ENCODE peak calls at places on chromosomes 1 and 21, in six cellular contexts. W is small intestine; A is CD4-positive, alpha-beta memory T cell; K is CD8-positive, alpha-beta memory T cell; T is lung; E is heart right ventricle. X is an unnamed sample. For H3K4me1, the result is how much of the 10 kb centered on the place peaks cover.

GRCh38 chr1:180229483-180230415 is at the start of gene LHX4:
- DNase-seq in W (no peak), A (no peak), K (no peak), T (no peak), E (no peak), X (peak)

GRCh38 chr1:55204997-55205396 is 10.2 kb downstream of the USP24 start:
- DNase-seq in W (peak), A (no peak), K (no peak), T (no peak), E (no peak), X (no peak)

GRCh38 chr1:21042920-21043605 is 133.6 kb downstream of the EIF4G3 start:
- DNase-seq in W (no peak), A (no peak), K (no peak), T (no peak), E (no peak), X (no peak)

GRCh38 chr21:42263591-42264131 is 44.7 kb downstream of the ABCG1 start:
- DNase-seq in W (no peak), A (no peak), K (no peak), T (peak), E (peak), X (peak)

GRCh38 chr1:22107126-22107525 is 35.8 kb downstream of the WNT4 start:
- DNase-seq in W (no peak), A (no peak), K (no peak), T (no peak), E (no peak), X (no peak)

GRCh38 chr1:229643996-229644748 is 18.1 kb downstream of the URB2 start:
- DNase-seq in W (no peak), A (no peak), K (no peak), T (no peak), E (no peak), X (no peak)

GRCh38 chr1:19344372-19344810 is 32.3 kb downstream of the SLC66A1 start:
- DNase-seq in W (peak), A (peak), K (peak), T (no peak), E (peak), X (peak)

GRCh38 chr1:183310753-183311465 is 107.3 kb downstream of the NMNAT2 start:
- DNase-seq in W (no peak), A (no peak), K (no peak), T (no peak), E (no peak), X (no peak)

GRCh38 chr1:186409091-186409490 is 33.5 kb downstream of the ODR4 start:
- DNase-seq in W (no peak), A (no peak), K (no peak), T (no peak), E (no peak), X (no peak)

GRCh38 chr1:76949503-76949902 is 82.2 kb downstream of the ST6GALNAC5 start:
- DNase-seq in W (no peak), A (no peak), K (no peak), T (no peak), E (no peak), X (no peak)

GRCh38 chr1:23428136-23428905 is 3.8 kb upstream of the TCEA3 start:
- DNase-seq in W (no peak), A (no peak), K (no peak), T (no peak), E (no peak), X (no peak)

GRCh38 chr21:44532712-44533111 is 7.3 kb downstream of the KRTAP10-1 start:
- DNase-seq in W (no peak), A (no peak), K (no peak), T (no peak), E (no peak), X (no peak)

GRCh38 chr1:228993106-228993505 is 257.8 kb downstream of the RHOU start:
- DNase-seq in W (no peak), A (no peak), K (no peak), T (no peak), E (no peak), X (no peak)

GRCh38 chr1:43067233-43067745 is 104.8 kb downstream of the EBNA1BP2 start:
- DNase-seq in W (no peak), A (no peak), K (no peak), T (no peak), E (no peak), X (no peak)

GRCh38 chr1:155038602-155039307 is 5.1 kb downstream of the DCST1 start:
- DNase-seq in W (peak), A (no peak), K (no peak), T (no peak), E (no peak), X (no peak)

GRCh38 chr1:201329286-201329685 is 46.0 kb downstream of the PKP1 start:
- DNase-seq in W (no peak), A (no peak), K (no peak), T (no peak), E (no peak), X (no peak)

GRCh38 chr1:215279682-215280081 is 197.1 kb downstream of the KCNK2 start:
- DNase-seq in W (no peak), A (no peak), K (no peak), T (no peak), E (no peak), X (no peak)

GRCh38 chr1:177686929-177687328 is 282.9 kb downstream of the SEC16B start:
- DNase-seq in W (no peak), A (no peak), K (no peak), T (no peak), E (no peak), X (no peak)

GRCh38 chr1:115768549-115768948 is at the start of gene CASQ2:
- DNase-seq in W (no peak), A (no peak), K (no peak), T (no peak), E (peak), X (peak)

GRCh38 chr1:22275211-22275610 is 132.3 kb upstream of the WNT4 start:
- DNase-seq in W (no peak), A (no peak), K (no peak), T (no peak), E (no peak), X (no peak)

GRCh38 chr1:62064831-62065230 is 129.8 kb upstream of the L1TD1 start:
- DNase-seq in W (no peak), A (no peak), K (no peak), T (no peak), E (no peak), X (no peak)

GRCh38 chr1:23169727-23170335 is 1.2 kb upstream of the LUZP1 start:
- DNase-seq in W (peak), A (no peak), K (no peak), T (peak), E (peak), X (peak)

GRCh38 chr1:195867638-195868037 is 740.6 kb downstream of the KCNT2 start:
- DNase-seq in W (no peak), A (no peak), K (no peak), T (no peak), E (no peak), X (no peak)

GRCh38 chr1:24908591-24909259 is 21.4 kb downstream of the RUNX3 start:
- DNase-seq in W (no peak), A (no peak), K (no peak), T (no peak), E (no peak), X (no peak)

GRCh38 chr1:44559361-44559760 is 114.9 kb downstream of the TMEM53 start:
- DNase-seq in W (no peak), A (no peak), K (no peak), T (no peak), E (no peak), X (no peak)

GRCh38 chr1:167011560-167012191 is 22.6 kb downstream of the MAEL start:
- DNase-seq in W (no peak), A (no peak), K (no peak), T (no peak), E (no peak), X (no peak)

GRCh38 chr1:24536391-24536840 is 19.5 kb upstream of the NCMAP start:
- DNase-seq in W (peak), A (peak), K (peak), T (no peak), E (no peak), X (no peak)

GRCh38 chr1:19466112-19466561 is 19.2 kb downstream of the CAPZB start:
- DNase-seq in W (peak), A (no peak), K (no peak), T (no peak), E (no peak), X (no peak)

GRCh38 chr1:26015358-26015757 is 6.2 kb upstream of the EXTL1 start:
- DNase-seq in W (no peak), A (no peak), K (no peak), T (peak), E (no peak), X (peak)

GRCh38 chr1:150708595-150708994 is 11.6 kb upstream of the GOLPH3L start:
- DNase-seq in W (no peak), A (no peak), K (no peak), T (no peak), E (no peak), X (no peak)

GRCh38 chr1:39003787-39004186 is 12.7 kb downstream of the AKIRIN1 start:
- DNase-seq in W (no peak), A (no peak), K (no peak), T (no peak), E (no peak), X (no peak)

GRCh38 chr1:182430263-182431068 is 19.5 kb upstream of the RGSL1 start:
- DNase-seq in W (peak), A (peak), K (peak), T (no peak), E (no peak), X (no peak)

GRCh38 chr1:175555266-175555665 is 188.1 kb downstream of the TNR start:
- DNase-seq in W (no peak), A (no peak), K (no peak), T (no peak), E (no peak), X (no peak)

GRCh38 chr1:227934476-227935313 is 13.0 kb downstream of the WNT9A start:
- DNase-seq in W (peak), A (no peak), K (no peak), T (no peak), E (no peak), X (peak)

GRCh38 chr21:25557170-25557569 is 50.1 kb downstream of the MRPL39 start:
- DNase-seq in W (peak), A (no peak), K (no peak), T (no peak), E (no peak), X (no peak)

GRCh38 chr1:155006601-155007101 is 4.0 kb downstream of the ZBTB7B start:
- DNase-seq in W (no peak), A (no peak), K (no peak), T (no peak), E (no peak), X (no peak)

GRCh38 chr1:19453843-19454242 is 31.5 kb downstream of the CAPZB start:
- DNase-seq in W (no peak), A (no peak), K (no peak), T (no peak), E (no peak), X (no peak)

GRCh38 chr1:35555601-35556477 is 1.4 kb downstream of the KIAA0319L start:
- DNase-seq in W (peak), A (no peak), K (no peak), T (no peak), E (no peak), X (no peak)

GRCh38 chr1:35556494-35557117 is 597 bp downstream of the KIAA0319L start:
- DNase-seq in W (peak), A (no peak), K (no peak), T (no peak), E (no peak), X (no peak)

GRCh38 chr1:35557611-35558373 is at the start of gene NCDN:
- DNase-seq in W (peak), A (peak), K (peak), T (peak), E (peak), X (peak)

GRCh38 chr1:35558374-35559316 is 1.0 kb downstream of the NCDN start:
- DNase-seq in W (no peak), A (no peak), K (no peak), T (no peak), E (no peak), X (no peak)

DNA sequence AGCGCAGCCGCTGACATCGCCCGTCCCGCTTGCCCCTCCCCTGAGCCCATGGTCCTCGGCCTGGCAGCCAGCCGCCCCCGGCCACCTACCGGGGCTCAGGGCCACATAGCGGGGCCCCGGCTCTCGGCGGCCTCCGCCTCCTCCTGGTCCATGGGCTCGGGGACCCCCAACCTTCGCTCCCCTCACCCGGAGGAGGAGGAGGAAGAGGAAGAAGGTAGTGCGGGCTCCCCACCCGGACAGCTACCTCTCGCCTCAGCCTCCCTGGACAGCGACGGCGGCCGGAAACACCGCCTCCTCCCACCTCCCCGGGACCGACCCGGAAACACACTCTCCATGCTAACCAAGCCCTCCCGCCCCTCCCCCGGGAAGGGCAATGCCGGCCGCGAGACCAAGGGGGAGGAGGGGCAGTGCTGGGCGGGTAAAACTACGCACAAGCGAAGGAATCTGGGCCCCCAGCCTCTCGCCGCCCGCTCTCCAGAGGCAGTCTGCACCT is at the start of gene KIAA0319L:
- DNase-seq in W (peak), A (no peak), K (no peak), T (peak), E (peak), X (peak)
- H3K4me1 ChIP-seq in W (under half), A (half or more), K (under half), T (under half), E (half or more), X (under half)

GRCh38 chr1:86845514-86845913 is 68.4 kb downstream of the SELENOF start:
- DNase-seq in W (no peak), A (no peak), K (no peak), T (no peak), E (no peak), X (no peak)
- H3K27ac ChIP-seq in W (no peak), A (no peak), K (no peak), T (no peak), E (no peak), X (no peak)

DNA sequence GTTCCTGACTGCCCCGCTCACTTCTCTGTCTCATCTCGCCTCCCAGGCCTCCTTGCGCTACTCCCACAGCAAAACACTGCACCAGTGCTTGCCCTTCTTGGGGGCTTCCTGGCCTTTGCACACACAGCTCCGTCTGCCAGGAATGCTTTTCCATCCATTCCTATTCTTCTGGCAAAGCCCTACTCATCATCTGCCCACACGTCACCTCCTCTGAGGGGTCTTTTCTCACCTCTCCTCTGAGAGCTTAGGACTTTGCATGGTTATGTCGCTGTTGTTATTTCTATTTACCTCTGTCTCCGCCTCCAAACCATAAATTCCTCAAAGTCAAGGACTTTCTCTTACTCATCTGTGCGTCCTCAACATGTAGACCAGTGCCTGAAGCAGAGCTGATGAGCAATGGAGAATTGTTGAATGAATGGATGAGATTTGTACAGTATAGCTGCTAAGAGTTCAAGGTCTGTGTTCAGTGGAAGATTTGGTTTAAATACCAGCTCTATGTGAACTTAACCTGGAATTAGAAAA is 26.4 kb upstream of the BTG2 start:
- DNase-seq in W (no peak), A (no peak), K (no peak), T (no peak), E (no peak), X (no peak)
- H3K4me1 ChIP-seq in W (under half), A (under half), K (under half), T (under half), E (half or more), X (under half)

GRCh38 chr1:10735603-10736305 is 60.7 kb downstream of the CASZ1 start:
- DNase-seq in W (no peak), A (no peak), K (no peak), T (no peak), E (peak), X (no peak)

GRCh38 chr1:10733474-10733873 is 63.0 kb downstream of the CASZ1 start:
- DNase-seq in W (no peak), A (no peak), K (no peak), T (no peak), E (no peak), X (no peak)

GRCh38 chr1:10736623-10737267 is 59.7 kb downstream of the CASZ1 start:
- DNase-seq in W (peak), A (no peak), K (no peak), T (peak), E (no peak), X (no peak)

GRCh38 chr1:10734900-10735602 is 61.4 kb downstream of the CASZ1 start:
- DNase-seq in W (peak), A (no peak), K (no peak), T (no peak), E (no peak), X (no peak)

DNA sequence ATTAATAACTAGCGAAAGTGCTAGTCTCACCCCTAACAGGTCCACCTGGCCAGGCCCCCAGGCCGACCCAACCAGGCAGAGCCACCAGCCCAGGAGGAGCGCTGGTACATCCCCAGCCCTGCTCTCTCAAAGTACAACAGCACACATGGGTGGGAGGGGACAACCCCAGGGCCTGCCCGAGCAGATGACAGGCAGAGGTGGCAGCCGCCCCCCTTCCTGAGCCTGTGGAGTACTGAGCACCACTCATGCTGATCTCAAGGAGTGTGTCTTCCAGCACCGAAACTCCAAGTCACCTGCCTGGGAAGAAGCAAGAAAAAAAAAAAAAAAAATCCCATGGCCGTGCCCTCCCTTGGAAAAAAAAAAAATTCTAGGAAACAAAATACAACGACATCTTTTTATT is 62.5 kb downstream of the CASZ1 start:
- DNase-seq in W (no peak), A (no peak), K (no peak), T (peak), E (no peak), X (no peak)
- H3K27ac ChIP-seq in W (no peak), A (no peak), K (no peak), T (peak), E (peak), X (no peak)

GRCh38 chr21:28793043-28793442 is 199.6 kb downstream of the LTN1 start:
- DNase-seq in W (no peak), A (no peak), K (no peak), T (no peak), E (peak), X (no peak)
- H3K4me1 ChIP-seq in W (under half), A (under half), K (under half), T (under half), E (under half), X (under half)

GRCh38 chr1:116951175-116951935 is 41.6 kb downstream of the PTGFRN start:
- DNase-seq in W (no peak), A (no peak), K (no peak), T (peak), E (no peak), X (peak)
- H3K27ac ChIP-seq in W (peak), A (no peak), K (no peak), T (no peak), E (peak), X (peak)